ENCODE peak calls at places on chromosomes 3 and 15, in eight cellular contexts. T is prostate gland, M is heart left ventricle, L is IMR-90, A is stomach, B is Peyer's patch, N is spleen, F is uterus. Z is an unnamed sample. For H3K4me1, the result is how much of the 10 kb centered on the place peaks cover.

GRCh38 chr15:90869601-90870353 is 1.4 kb downstream of the FURIN start:
- DNase-seq in A (no peak), L (peak), B (peak), T (no peak), F (peak), M (peak), N (peak), Z (peak)

GRCh38 chr3:186425788-186426730 is 64.0 kb upstream of the DGKG start:
- DNase-seq in M (no peak), N (no peak), T (no peak), A (no peak), F (no peak), B (no peak), L (peak), Z (no peak)

GRCh38 chr3:123292321-123293310 is 90.9 kb downstream of the SEC22A start:
- DNase-seq in F (no peak), A (peak), B (peak), L (no peak), M (no peak), N (peak), T (no peak), Z (no peak)

GRCh38 chr3:134388292-134388691 is 14.0 kb upstream of the AMOTL2 start:
- DNase-seq in L (no peak), B (no peak), A (no peak), M (no peak), N (no peak), F (no peak), T (no peak), Z (no peak)

GRCh38 chr3:11445883-11446282 is 173.7 kb downstream of the ATG7 start:
- DNase-seq in B (no peak), M (peak), L (peak), A (no peak), N (no peak), F (peak), T (no peak), Z (no peak)

GRCh38 chr3:126945891-126946290 is 37.0 kb upstream of the PLXNA1 start:
- DNase-seq in A (no peak), B (no peak), F (no peak), L (no peak), M (no peak), N (peak), T (no peak), Z (no peak)

GRCh38 chr3:112042842-112043280 is 8.3 kb downstream of the TMPRSS7 start:
- DNase-seq in M (no peak), L (no peak), T (no peak), F (no peak), B (no peak), N (no peak), A (no peak), Z (no peak)

GRCh38 chr15:56105855-56106254 is 112.4 kb upstream of the NEDD4 start:
- DNase-seq in M (no peak), F (no peak), L (no peak), T (no peak), A (no peak), N (no peak), B (no peak), Z (no peak)

GRCh38 chr3:186589856-186590579 is 19.5 kb downstream of the DNAJB11 start:
- DNase-seq in F (no peak), L (peak), N (no peak), B (peak), A (no peak), T (no peak), M (no peak), Z (peak)

GRCh38 chr3:109806929-109807328 is 469.6 kb upstream of the DPPA4 start:
- DNase-seq in A (no peak), T (no peak), F (no peak), L (peak), M (no peak), N (no peak), B (no peak), Z (no peak)

GRCh38 chr3:50194903-50195500 is 3.6 kb downstream of the GNAT1 start:
- DNase-seq in A (no peak), M (no peak), N (no peak), F (no peak), L (no peak), T (no peak), B (no peak), Z (no peak)

GRCh38 chr3:190631295-190631694 is 117.4 kb downstream of the IL1RAP start:
- DNase-seq in A (no peak), F (no peak), M (no peak), L (no peak), B (no peak), T (no peak), N (no peak), Z (no peak)

GRCh38 chr3:29335438-29335837 is 54.6 kb downstream of the RBMS3 start:
- DNase-seq in A (peak), L (peak), F (peak), B (no peak), T (peak), M (peak), N (peak), Z (no peak)

GRCh38 chr3:13578246-13578645 is 29.3 kb downstream of the FBLN2 start:
- DNase-seq in F (no peak), N (no peak), M (no peak), B (no peak), A (no peak), T (no peak), L (no peak), Z (no peak)

GRCh38 chr3:190491533-190492054 is 22.3 kb upstream of the IL1RAP start:
- DNase-seq in T (no peak), M (peak), N (no peak), F (no peak), L (no peak), B (no peak), A (no peak), Z (no peak)

GRCh38 chr3:112776836-112777235 is 69.8 kb downstream of the CD200R1L start:
- DNase-seq in N (no peak), B (no peak), T (no peak), F (no peak), A (no peak), M (no peak), L (peak), Z (no peak)

GRCh38 chr3:110397115-110397514 is 674.5 kb upstream of the NECTIN3 start:
- DNase-seq in B (no peak), F (no peak), N (no peak), L (no peak), M (no peak), T (no peak), A (no peak), Z (no peak)

GRCh38 chr3:151011427-151011826 is 38.9 kb upstream of the CLRN1 start:
- DNase-seq in T (no peak), A (no peak), F (no peak), M (no peak), L (peak), N (no peak), B (no peak), Z (no peak)

GRCh38 chr3:15315003-15315402 is 17.4 kb downstream of the SH3BP5 start:
- DNase-seq in N (no peak), B (no peak), A (no peak), L (no peak), T (no peak), M (no peak), F (no peak), Z (no peak)

GRCh38 chr3:256501-256900 is 59.9 kb downstream of the CHL1 start:
- DNase-seq in F (no peak), M (no peak), N (no peak), A (no peak), T (no peak), B (no peak), L (no peak), Z (no peak)

GRCh38 chr3:161423911-161424522 is 52.7 kb upstream of the SPTSSB start:
- DNase-seq in L (peak), T (no peak), N (no peak), B (no peak), A (no peak), F (no peak), M (no peak), Z (no peak)

GRCh38 chr3:33915796-33916589 is 117.6 kb downstream of the PDCD6IP start:
- DNase-seq in B (no peak), T (no peak), F (no peak), L (peak), M (no peak), A (no peak), N (no peak), Z (no peak)

GRCh38 chr3:145776782-145777408 is 384.1 kb downstream of the PLOD2 start:
- DNase-seq in L (peak), N (no peak), F (no peak), B (no peak), A (peak), T (peak), M (no peak), Z (no peak)

GRCh38 chr3:57986261-57986660 is 22.0 kb upstream of the FLNB start:
- DNase-seq in M (no peak), N (no peak), A (no peak), B (no peak), T (no peak), F (no peak), L (no peak), Z (no peak)

GRCh38 chr3:107265526-107265925 is 111.7 kb upstream of the CCDC54 start:
- DNase-seq in M (no peak), B (no peak), T (no peak), F (no peak), N (no peak), L (no peak), A (no peak), Z (no peak)

GRCh38 chr3:170848294-170848917 is 21.6 kb downstream of the RPL22L1 start:
- DNase-seq in M (no peak), B (no peak), F (no peak), T (no peak), L (peak), A (no peak), N (no peak), Z (no peak)

GRCh38 chr3:12931273-12931905 is 90.0 kb upstream of the RPL32 start:
- DNase-seq in L (no peak), B (no peak), N (no peak), T (no peak), A (no peak), M (peak), F (no peak), Z (no peak)

GRCh38 chr3:29693863-29694262 is 413.0 kb downstream of the RBMS3 start:
- DNase-seq in M (no peak), F (no peak), B (no peak), T (no peak), N (no peak), L (peak), A (no peak), Z (no peak)

GRCh38 chr3:20307378-20307777 is 121.4 kb upstream of the SGO1 start:
- DNase-seq in N (no peak), B (no peak), L (no peak), T (no peak), F (no peak), M (no peak), A (no peak), Z (no peak)

GRCh38 chr3:14410501-14411165 is 8.2 kb downstream of the SLC6A6 start:
- DNase-seq in T (no peak), M (no peak), A (peak), L (peak), F (no peak), N (peak), B (no peak), Z (peak)

GRCh38 chr3:49566312-49566711 is 12.0 kb downstream of the BSN start:
- DNase-seq in F (no peak), A (no peak), N (no peak), B (no peak), T (no peak), L (no peak), M (no peak), Z (no peak)

GRCh38 chr15:88860212-88860611 is 35.1 kb downstream of the HAPLN3 start:
- DNase-seq in T (no peak), L (no peak), A (no peak), F (no peak), N (no peak), M (no peak), B (no peak), Z (no peak)

GRCh38 chr3:141392416-141392815 is 24.1 kb downstream of the ZBTB38 start:
- DNase-seq in A (no peak), M (no peak), N (no peak), F (no peak), T (no peak), B (no peak), L (no peak), Z (no peak)

GRCh38 chr3:150348500-150348899 is 59.6 kb upstream of the TSC22D2 start:
- DNase-seq in N (no peak), F (no peak), T (no peak), B (no peak), M (peak), L (peak), A (peak), Z (peak)

GRCh38 chr3:24494616-24495333 is at the start of gene THRB:
- DNase-seq in N (peak), A (peak), L (no peak), M (peak), B (peak), T (peak), F (peak), Z (peak)
- TF ChIP-seq POLR2A in N (peak), A (peak), L (no peak), M (peak), B (peak), T (peak), F (peak), Z (no peak)

DNA sequence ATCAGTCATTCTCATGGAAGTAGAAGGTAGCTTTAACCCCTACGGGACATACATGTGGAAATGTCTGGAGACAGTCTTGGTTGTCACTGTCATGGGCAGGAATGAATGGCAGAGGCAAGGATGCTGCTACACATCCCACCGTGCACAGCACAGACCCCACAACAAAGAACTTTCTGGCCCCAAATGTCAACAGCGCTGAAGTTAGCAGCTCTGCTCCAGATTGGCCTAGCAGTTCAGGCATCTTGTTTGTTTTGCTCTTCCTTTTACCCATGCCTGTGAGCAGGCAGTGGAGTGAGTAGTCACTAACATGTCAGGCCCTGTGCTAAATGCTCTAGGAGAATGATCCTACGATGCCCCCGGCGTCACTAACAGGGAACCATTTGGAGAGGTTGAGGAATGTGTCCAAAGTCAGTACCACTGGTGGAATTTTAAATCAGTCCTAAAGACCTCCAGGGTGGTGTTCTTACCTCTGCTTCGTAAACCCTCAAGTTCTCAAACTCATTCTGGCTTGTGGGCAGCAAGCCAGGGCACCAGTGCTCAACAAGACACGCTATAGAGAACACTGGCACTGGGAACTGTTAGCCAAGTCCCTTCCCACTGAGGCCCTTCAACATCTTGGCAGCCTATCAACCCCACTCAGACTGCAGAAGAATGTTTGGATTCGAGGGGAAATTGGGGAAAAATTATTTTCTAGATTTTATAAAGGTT is 142.2 kb downstream of the FOXP1 start:
- DNase-seq in B (no peak), N (no peak), F (no peak), L (no peak), T (no peak), M (no peak), A (no peak), Z (peak)
- H3K4me1 ChIP-seq in B (under half), N (half or more), F (under half), L (under half), T (under half), M (under half), A (half or more), Z (under half)

DNA sequence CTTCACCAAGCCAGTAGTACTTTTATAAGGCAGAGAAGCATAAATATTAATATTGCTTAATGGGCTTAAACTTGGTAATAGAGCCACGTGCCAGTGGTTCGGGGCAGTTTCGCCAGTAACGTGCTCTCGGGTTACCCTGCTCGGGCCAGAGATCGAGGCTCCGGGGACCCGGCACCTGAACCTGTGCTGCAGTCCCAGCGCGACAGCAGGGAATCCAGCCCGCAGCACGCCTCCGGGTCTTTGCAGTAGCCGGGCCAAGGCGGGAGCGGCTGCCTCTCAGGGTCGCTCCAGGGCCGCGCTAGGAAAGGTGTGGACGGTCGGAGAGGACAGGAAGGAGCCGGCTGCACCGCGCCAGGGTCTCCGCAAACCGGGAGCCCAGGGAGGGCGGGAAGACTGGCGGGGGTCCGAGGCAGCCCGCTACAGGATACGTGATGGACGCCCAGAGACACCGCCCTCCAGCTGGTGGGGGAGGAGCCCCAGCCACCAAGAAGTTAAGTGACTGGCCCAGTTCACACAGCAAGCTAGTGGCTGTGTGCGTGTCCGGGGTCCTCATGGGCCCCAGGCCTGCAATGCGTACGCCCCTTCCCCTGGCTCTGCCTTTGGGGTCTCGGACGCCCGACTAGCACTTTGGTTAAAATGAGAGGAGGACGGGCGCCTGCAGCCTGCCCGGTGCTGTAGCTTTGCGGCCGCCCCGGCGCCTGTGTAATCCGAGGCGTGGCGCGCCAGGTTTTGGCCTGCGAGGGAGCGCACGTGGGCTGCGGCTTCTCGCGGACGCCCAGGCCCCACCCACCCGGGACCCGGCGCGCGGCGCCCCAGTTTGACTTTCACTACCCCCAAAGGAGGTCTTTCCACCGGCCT is 1.2 kb upstream of the PDE8A start:
- DNase-seq in F (peak), A (peak), L (peak), B (peak), M (peak), T (peak), N (peak), Z (peak)
- TF ChIP-seq POLR2A in F (peak), A (no peak), L (peak), B (peak), M (peak), T (peak), N (no peak), Z (no peak)

DNA sequence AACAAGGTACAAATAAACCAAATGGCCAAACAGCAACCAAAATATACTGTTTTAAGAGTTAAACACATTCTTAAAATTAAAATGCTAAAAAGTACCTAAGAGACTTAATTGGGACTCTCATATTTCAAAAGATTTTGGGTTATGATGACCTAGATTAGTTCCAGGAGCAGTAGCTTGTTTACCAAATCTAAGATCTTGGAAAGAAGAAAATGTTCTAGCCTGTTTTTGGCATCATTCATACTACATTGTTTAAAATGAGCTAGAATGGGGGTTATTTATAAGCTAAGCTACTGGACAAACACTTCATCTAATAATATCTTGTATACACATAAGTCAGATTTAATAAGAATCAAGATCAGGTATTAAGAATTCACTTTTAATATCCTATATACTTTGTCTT is 22.8 kb downstream of the ATOSA start:
- DNase-seq in M (no peak), L (no peak), T (no peak), B (no peak), N (no peak), A (no peak), F (no peak), Z (no peak)
- H3K4me1 ChIP-seq in M (half or more), L (under half), T (under half), B (under half), N (under half), A (half or more), F (under half), Z (under half)

GRCh38 chr3:184813357-184813756 is 1.4 kb downstream of the VPS8 start:
- DNase-seq in F (no peak), A (no peak), T (no peak), N (no peak), L (no peak), M (no peak), B (no peak), Z (no peak)

GRCh38 chr3:184812845-184813157 is 835 bp downstream of the VPS8 start:
- DNase-seq in A (no peak), L (no peak), F (no peak), T (no peak), B (no peak), M (no peak), N (no peak), Z (no peak)

GRCh38 chr3:184815046-184815930 is 3.3 kb downstream of the VPS8 start:
- DNase-seq in A (no peak), F (no peak), T (no peak), B (no peak), N (no peak), L (peak), M (no peak), Z (no peak)

GRCh38 chr3:184814214-184814613 is 2.2 kb downstream of the VPS8 start:
- DNase-seq in L (peak), F (no peak), A (no peak), B (no peak), N (no peak), M (no peak), T (no peak), Z (no peak)

DNA sequence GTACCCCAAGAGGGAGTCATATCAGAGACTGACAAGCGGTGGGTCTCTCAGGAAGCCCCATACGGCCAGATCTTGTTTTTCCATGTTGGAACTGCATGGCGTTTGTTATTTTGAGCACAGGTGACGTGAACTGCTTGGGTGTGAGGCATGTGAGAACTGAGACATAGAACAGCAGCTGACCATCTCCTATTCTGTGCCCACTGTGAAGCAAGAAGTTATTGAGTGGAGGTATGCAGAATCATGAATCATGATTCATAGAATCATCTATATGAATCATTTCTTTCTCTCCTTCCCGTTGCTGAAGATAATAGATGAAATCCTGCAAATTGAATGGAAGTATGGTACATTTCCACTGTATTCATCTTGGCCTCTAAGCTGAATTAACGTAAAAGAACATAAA is 4.7 kb downstream of the VPS8 start:
- DNase-seq in T (no peak), F (no peak), A (no peak), B (no peak), N (no peak), L (peak), M (no peak), Z (no peak)
- TF ChIP-seq POLR2A in T (no peak), F (no peak), A (no peak), B (no peak), N (no peak), L (no peak), M (no peak), Z (no peak)

GRCh38 chr15:67137319-67137718 is 71.9 kb downstream of the SMAD3 start:
- DNase-seq in T (no peak), A (no peak), L (no peak), M (no peak), F (no peak), B (no peak), N (no peak), Z (no peak)

GRCh38 chr15:67136802-67137201 is 71.4 kb downstream of the SMAD3 start:
- DNase-seq in F (peak), T (no peak), A (no peak), B (no peak), M (no peak), N (no peak), L (no peak), Z (no peak)

GRCh38 chr15:67138946-67139855 is 73.8 kb downstream of the SMAD3 start:
- DNase-seq in T (no peak), M (no peak), L (peak), N (no peak), F (no peak), B (no peak), A (no peak), Z (no peak)

GRCh38 chr15:67140078-67140833 is 74.9 kb downstream of the SMAD3 start:
- DNase-seq in F (no peak), M (no peak), A (no peak), L (no peak), B (no peak), T (no peak), N (no peak), Z (no peak)

GRCh38 chr15:67137951-67138935 is 72.8 kb downstream of the SMAD3 start:
- DNase-seq in B (no peak), A (no peak), T (no peak), M (no peak), L (peak), F (peak), N (no peak), Z (peak)
- H3K4me1 ChIP-seq in B (under half), A (half or more), T (half or more), M (half or more), L (half or more), F (under half), N (half or more), Z (half or more)